ENCODE peak calls at places on chromosomes 11 and 22, in eight cellular contexts. C, E, X, J, Z, R, N and W are unnamed samples.

GRCh38 chr11:10329935-10330334 is 25.1 kb downstream of the ADM start:
- DNase-seq in C (no peak), E (no peak), X (no peak), J (no peak), Z (no peak), R (no peak), N (peak), W (peak)

GRCh38 chr11:21142007-21142406 is 472.6 kb downstream of the NELL1 start:
- DNase-seq in C (no peak), E (no peak), X (no peak), J (no peak), Z (no peak), R (no peak), N (no peak), W (no peak)

GRCh38 chr11:63023851-63024648 is 8.4 kb upstream of the SLC22A8 start:
- DNase-seq in C (peak), E (peak), X (peak), J (peak), Z (peak), R (peak), N (peak), W (peak)

GRCh38 chr11:134228625-134229024 is 4.2 kb downstream of the VPS26B start:
- DNase-seq in C (no peak), E (no peak), X (no peak), J (no peak), Z (no peak), R (no peak), N (no peak), W (no peak)

GRCh38 chr11:90134420-90135003 is at the start of gene NAALAD2:
- DNase-seq in C (no peak), E (no peak), X (no peak), J (peak), Z (no peak), R (peak), N (no peak), W (no peak)

GRCh38 chr11:78465169-78465942 is 47.7 kb upstream of the GAB2 start:
- DNase-seq in C (no peak), E (no peak), X (no peak), J (no peak), Z (no peak), R (no peak), N (no peak), W (no peak)

GRCh38 chr11:78795862-78796261 is 221.2 kb upstream of the NARS2 start:
- DNase-seq in C (peak), E (peak), X (no peak), J (no peak), Z (no peak), R (no peak), N (no peak), W (no peak)

GRCh38 chr11:45652781-45653180 is 12.6 kb downstream of the CHST1 start:
- DNase-seq in C (no peak), E (no peak), X (no peak), J (no peak), Z (no peak), R (no peak), N (no peak), W (no peak)

GRCh38 chr11:14974723-14975587 is 2.8 kb upstream of the CALCA start:
- DNase-seq in C (no peak), E (no peak), X (peak), J (peak), Z (peak), R (no peak), N (no peak), W (no peak)

GRCh38 chr11:35260342-35260985 is 121.5 kb downstream of the CD44 start:
- DNase-seq in C (no peak), E (no peak), X (no peak), J (no peak), Z (no peak), R (no peak), N (peak), W (peak)

GRCh38 chr11:97461934-97462333 is 1072.1 kb downstream of the JRKL start:
- DNase-seq in C (no peak), E (no peak), X (no peak), J (no peak), Z (no peak), R (no peak), N (no peak), W (no peak)

GRCh38 chr11:16853266-16853665 is 114.8 kb downstream of the C11orf58 start:
- DNase-seq in C (no peak), E (no peak), X (no peak), J (no peak), Z (no peak), R (no peak), N (no peak), W (no peak)

GRCh38 chr11:69012092-69013008 is 696 bp downstream of the MRGPRF start:
- DNase-seq in C (no peak), E (no peak), X (no peak), J (no peak), Z (no peak), R (no peak), N (no peak), W (no peak)

GRCh38 chr11:74721479-74721835 is 9.8 kb downstream of the CHRDL2 start:
- DNase-seq in C (no peak), E (no peak), X (no peak), J (no peak), Z (no peak), R (no peak), N (no peak), W (no peak)

GRCh38 chr11:15852179-15852578 is 504.2 kb downstream of the SOX6 start:
- DNase-seq in C (no peak), E (no peak), X (no peak), J (no peak), Z (peak), R (no peak), N (no peak), W (no peak)

GRCh38 chr11:22317656-22318055 is 20.5 kb upstream of the SLC17A6 start:
- DNase-seq in C (no peak), E (no peak), X (no peak), J (no peak), Z (no peak), R (no peak), N (no peak), W (no peak)

GRCh38 chr22:23698673-23699235 is 7.9 kb downstream of the RGL4 start:
- DNase-seq in C (no peak), E (no peak), X (no peak), J (no peak), Z (no peak), R (no peak), N (no peak), W (no peak)

GRCh38 chr11:34185926-34186841 is 80.8 kb downstream of the NAT10 start:
- DNase-seq in C (no peak), E (peak), X (no peak), J (no peak), Z (no peak), R (no peak), N (no peak), W (no peak)

GRCh38 chr11:32210601-32211000 is 119.7 kb downstream of the RCN1 start:
- DNase-seq in C (no peak), E (no peak), X (no peak), J (no peak), Z (no peak), R (no peak), N (peak), W (peak)